ENCODE peak calls at places on chromosomes 13 and 19, in six cellular contexts. H is AG09309, V is colonic mucosa, A is upper lobe of right lung, B is left ventricle myocardium inferior, T is astrocyte of the spinal cord. X is an unnamed sample.

GRCh38 chr13:80341098-80341701 is at the start of gene SPRY2:
- DNase-seq in A (peak), T (peak), B (peak), H (peak), V (peak), X (peak)

GRCh38 chr13:41816057-41816456 is 144.9 kb downstream of the VWA8 start:
- DNase-seq in V (no peak), T (no peak), A (no peak), H (no peak), B (no peak), X (no peak)

GRCh38 chr13:33126909-33127607 is 110.8 kb downstream of the KL start:
- DNase-seq in H (no peak), T (no peak), V (no peak), A (no peak), B (peak), X (no peak)

GRCh38 chr13:85265296-85265695 is 533.9 kb downstream of the SLITRK6 start:
- DNase-seq in B (no peak), H (no peak), T (no peak), V (no peak), A (no peak), X (no peak)

GRCh38 chr19:4861147-4861546 is 6.3 kb downstream of the PLIN3 start:
- DNase-seq in H (no peak), T (no peak), B (no peak), A (no peak), V (peak), X (no peak)

GRCh38 chr19:5058456-5059190 is 89.7 kb downstream of the KDM4B start:
- DNase-seq in B (no peak), H (no peak), T (peak), A (no peak), V (no peak), X (no peak)

GRCh38 chr19:41734585-41734984 is 20.7 kb upstream of the CEACAM6 start:
- DNase-seq in A (no peak), H (no peak), V (peak), B (no peak), T (no peak), X (no peak)

GRCh38 chr13:97018029-97018819 is 23.9 kb upstream of the OXGR1 start:
- DNase-seq in T (peak), H (peak), V (peak), B (no peak), A (no peak), X (no peak)

GRCh38 chr13:110254751-110255553 is 52.0 kb downstream of the COL4A1 start:
- DNase-seq in T (no peak), H (no peak), V (peak), B (no peak), A (no peak), X (no peak)

GRCh38 chr19:2628597-2628996 is 73.9 kb downstream of the GNG7 start:
- DNase-seq in B (no peak), A (no peak), T (no peak), H (no peak), V (no peak), X (no peak)

GRCh38 chr13:47426126-47426849 is 529.4 kb upstream of the HTR2A start:
- DNase-seq in B (peak), H (no peak), V (peak), A (no peak), T (peak), X (peak)

GRCh38 chr19:27974082-27974513 is 1238.9 kb downstream of the UQCRFS1 start:
- DNase-seq in B (no peak), A (no peak), H (no peak), V (peak), T (peak), X (no peak)

GRCh38 chr19:5827891-5828660 is 11.4 kb downstream of the FUT6 start:
- DNase-seq in T (peak), A (peak), H (peak), V (peak), B (peak), X (peak)

GRCh38 chr13:41613471-41613870 is 156.1 kb downstream of the RGCC start:
- DNase-seq in A (no peak), T (no peak), H (no peak), B (no peak), V (no peak), X (no peak)

GRCh38 chr13:74246398-74246975 is 112.3 kb upstream of the KLF12 start:
- DNase-seq in B (peak), A (no peak), V (no peak), T (peak), H (no peak), X (no peak)

GRCh38 chr19:33667141-33667540 is 45.4 kb downstream of the CHST8 start:
- DNase-seq in V (no peak), T (no peak), A (no peak), B (no peak), H (no peak), X (no peak)

GRCh38 chr13:100989424-100989823 is 314.8 kb upstream of the TMTC4 start:
- DNase-seq in T (no peak), H (no peak), B (no peak), V (no peak), A (no peak), X (no peak)

GRCh38 chr19:4518345-4519171 is at the start of gene PLIN4:
- DNase-seq in V (no peak), H (no peak), T (no peak), A (no peak), B (peak), X (no peak)

GRCh38 chr19:14127176-14127575 is 9.2 kb downstream of the ASF1B start:
- DNase-seq in H (no peak), B (no peak), T (no peak), A (no peak), V (no peak), X (no peak)

GRCh38 chr19:39850892-39851291 is 4.7 kb upstream of the FBL start:
- DNase-seq in V (no peak), B (no peak), A (no peak), H (no peak), T (no peak), X (no peak)

GRCh38 chr13:110109910-110110309 is 197.0 kb downstream of the COL4A1 start:
- DNase-seq in T (peak), H (peak), A (no peak), V (peak), B (peak), X (peak)

GRCh38 chr19:1717200-1717969 is 35.9 kb upstream of the ONECUT3 start:
- DNase-seq in T (no peak), A (no peak), H (no peak), B (no peak), V (no peak), X (no peak)

GRCh38 chr13:32639502-32640105 is 53.4 kb downstream of the PDS5B start:
- DNase-seq in H (peak), T (peak), V (peak), A (no peak), B (no peak), X (peak)

GRCh38 chr19:10760268-10760944 is 42.5 kb downstream of the DNM2 start:
- DNase-seq in A (no peak), T (peak), H (no peak), B (no peak), V (no peak), X (no peak)

GRCh38 chr13:98474292-98474691 is 102.6 kb downstream of the STK24 start:
- DNase-seq in B (no peak), V (no peak), T (no peak), A (no peak), H (no peak), X (no peak)

GRCh38 chr13:45658586-45659235 is 43.2 kb upstream of the ERICH6B start:
- DNase-seq in B (no peak), H (peak), V (no peak), T (peak), A (no peak), X (peak)

GRCh38 chr13:38496956-38497355 is 147.3 kb downstream of the UFM1 start:
- DNase-seq in B (no peak), A (no peak), T (no peak), H (no peak), V (no peak), X (no peak)

GRCh38 chr13:73422973-73423372 is 364.2 kb downstream of the KLF5 start:
- DNase-seq in V (no peak), A (no peak), B (no peak), H (no peak), T (no peak), X (no peak)

GRCh38 chr19:11420429-11420893 is 1.3 kb upstream of the RGL3 start:
- DNase-seq in B (peak), H (no peak), V (peak), T (no peak), A (no peak), X (no peak)

GRCh38 chr19:58386166-58386575 is 898 bp upstream of the RPS5 start:
- DNase-seq in T (no peak), V (no peak), B (no peak), A (no peak), H (no peak), X (no peak)

GRCh38 chr19:1138121-1138520 is 34.3 kb downstream of the GPX4 start:
- DNase-seq in H (no peak), V (no peak), A (no peak), T (no peak), B (no peak), X (no peak)

GRCh38 chr19:28705008-28705407 is 507.9 kb downstream of the UQCRFS1 start:
- DNase-seq in B (no peak), V (no peak), H (peak), A (no peak), T (peak), X (peak)

GRCh38 chr19:2047449-2048103 is 3.5 kb downstream of the MKNK2 start:
- DNase-seq in H (no peak), V (peak), A (peak), T (no peak), B (no peak), X (no peak)

GRCh38 chr19:369876-370275 is 25.3 kb upstream of the MIER2 start:
- DNase-seq in B (no peak), T (no peak), V (no peak), H (no peak), A (no peak), X (no peak)

DNA sequence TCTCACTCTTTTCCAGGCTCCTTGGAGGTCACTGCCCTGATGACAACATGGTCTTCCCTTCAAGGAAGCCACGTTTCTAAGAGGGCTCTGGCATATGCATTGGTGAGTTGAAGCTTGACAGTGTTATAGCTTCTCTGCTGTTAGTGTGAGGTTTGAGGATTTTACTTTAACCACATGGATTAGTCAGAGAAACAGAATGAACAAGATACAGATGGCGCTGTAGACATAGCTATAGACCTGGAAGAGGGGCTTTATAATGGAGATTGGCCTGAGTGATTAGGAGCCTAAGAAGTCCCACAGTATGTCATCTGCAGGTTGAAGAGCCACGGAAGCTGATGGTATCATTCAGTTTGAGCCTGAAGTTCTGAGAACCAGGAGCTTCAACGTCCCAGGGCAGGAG is 18.4 kb upstream of the URI1 start:
- DNase-seq in A (no peak), H (no peak), T (no peak), B (no peak), V (no peak), X (no peak)
- TF ChIP-seq CTCF in A (no peak), H (no peak), T (no peak), B (no peak), V (no peak), X (no peak)

GRCh38 chr13:19725320-19725719 is 57.4 kb downstream of the PSPC1 start:
- DNase-seq in H (no peak), B (no peak), T (no peak), A (no peak), V (no peak), X (no peak)
- H3K4me3 ChIP-seq in H (no peak), B (no peak), T (no peak), A (no peak), V (no peak), X (no peak)

DNA sequence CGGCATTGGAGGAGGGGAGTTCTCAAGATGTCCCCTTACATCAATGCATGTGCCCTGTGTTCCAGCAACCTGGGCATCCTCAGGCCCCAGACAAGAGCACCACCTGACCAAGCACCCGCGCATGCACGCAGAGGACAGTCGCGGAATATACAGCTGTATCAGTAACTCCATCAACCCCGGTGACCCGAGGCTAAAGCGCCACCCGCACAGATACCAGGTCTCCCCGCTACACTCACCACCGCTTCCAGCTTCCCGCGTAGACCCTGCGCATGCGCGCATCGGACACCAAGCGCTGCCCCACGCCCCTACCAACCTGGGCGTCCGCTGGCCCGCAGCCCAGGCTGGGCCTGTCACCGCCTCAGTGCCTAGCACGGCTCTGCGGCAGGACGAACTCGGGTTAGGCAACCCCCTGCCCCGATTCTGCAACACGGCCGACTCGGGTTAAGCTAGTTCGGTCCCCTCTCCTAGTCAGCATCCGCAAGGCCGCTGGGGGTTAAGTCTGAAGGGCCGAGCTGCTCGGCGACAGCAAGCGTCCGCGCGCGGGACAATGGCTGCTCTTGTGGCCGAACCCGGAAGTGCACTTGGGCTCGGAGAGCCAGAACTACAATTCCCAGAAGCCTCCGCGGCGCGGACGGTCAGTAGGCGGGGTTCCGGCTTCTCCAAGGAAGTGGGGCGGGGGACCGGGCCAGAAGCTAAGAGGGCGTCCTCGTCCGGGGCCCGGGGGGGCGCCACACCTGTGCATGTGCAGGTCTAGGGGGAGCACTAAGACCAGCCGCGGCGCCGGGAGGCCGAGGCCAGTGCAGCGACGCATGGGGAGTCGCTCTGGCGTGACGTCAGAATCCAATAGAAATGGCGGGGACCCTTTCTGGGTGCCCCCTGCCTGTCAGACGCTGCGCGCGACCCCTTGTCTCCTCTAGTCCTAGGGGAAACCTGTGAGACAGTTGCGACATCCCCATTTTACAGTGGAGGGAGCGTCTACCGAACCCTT is at the start of gene ZNF180:
- DNase-seq in B (peak), T (peak), A (peak), V (peak), H (peak), X (peak)
- TF ChIP-seq CTCF in B (peak), T (peak), A (peak), V (peak), H (peak), X (peak)

DNA sequence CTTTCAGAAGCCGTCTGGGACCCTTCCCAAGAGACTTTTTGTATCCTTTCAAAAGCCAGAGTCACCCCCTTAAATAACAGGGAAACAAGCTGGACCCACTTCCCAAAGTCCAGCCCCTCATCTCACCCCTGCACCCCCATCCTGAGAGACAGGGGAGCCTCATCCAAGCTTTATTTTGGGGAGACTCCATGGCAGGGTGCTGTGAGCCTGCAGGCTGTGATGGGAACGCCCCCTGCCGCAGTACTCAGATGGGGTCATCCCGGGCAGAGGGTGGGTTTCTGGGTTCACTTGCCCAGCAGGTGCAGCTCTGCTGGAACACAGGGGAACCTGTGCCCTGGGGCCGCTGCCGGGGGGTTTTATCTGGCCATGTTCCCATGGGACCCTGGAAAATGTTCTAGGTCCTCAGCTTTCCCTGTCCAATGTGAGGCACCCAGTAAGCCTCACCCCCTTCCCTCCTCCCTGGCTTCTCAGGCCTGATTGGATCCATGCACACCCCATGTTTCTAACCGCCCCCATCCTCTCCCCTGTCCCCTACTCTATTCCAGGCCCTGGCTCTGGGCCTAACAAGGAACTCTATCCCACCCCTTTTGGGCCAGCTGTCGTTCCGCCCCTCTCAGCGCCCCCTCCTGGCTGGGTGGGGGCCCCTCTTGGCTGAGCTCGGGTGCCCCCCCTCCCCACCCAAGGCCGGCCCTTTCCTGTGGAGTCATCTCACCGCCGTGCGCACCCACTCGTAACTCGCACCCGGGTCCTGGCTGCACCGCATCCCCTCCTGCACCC is 1.0 kb downstream of the HIF3A start:
- DNase-seq in H (no peak), B (peak), V (peak), A (peak), T (peak), X (no peak)
- H3K4me3 ChIP-seq in H (no peak), B (peak), V (peak), A (peak), T (peak), X (no peak)

DNA sequence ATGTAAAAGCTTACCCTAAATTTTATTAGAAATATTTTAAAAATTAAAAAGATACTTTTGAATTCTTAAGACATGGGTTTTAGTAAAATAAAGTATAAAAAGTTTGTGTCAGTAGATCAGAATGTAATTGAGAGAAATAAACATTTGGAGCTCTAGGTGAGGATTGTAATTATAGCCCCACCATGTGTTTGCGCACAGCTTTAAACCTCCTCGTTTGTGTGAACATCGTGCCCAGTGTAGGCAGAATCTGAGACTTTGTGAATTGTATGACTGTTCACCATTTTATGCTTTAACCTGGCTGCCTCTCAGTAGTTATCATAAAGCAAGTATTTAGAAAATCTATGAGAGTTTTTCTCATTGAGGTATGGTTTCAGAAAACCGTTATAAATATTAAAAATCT is 29.1 kb downstream of the CUL4A start:
- DNase-seq in A (no peak), H (no peak), V (no peak), T (no peak), B (no peak), X (no peak)
- TF ChIP-seq CTCF in A (no peak), H (no peak), V (no peak), T (no peak), B (no peak), X (no peak)

GRCh38 chr19:35144259-35144599 is 1.2 kb downstream of the FXYD7 start:
- DNase-seq in T (no peak), V (no peak), A (no peak), H (no peak), B (no peak), X (no peak)

GRCh38 chr19:35141627-35142401 is 1.2 kb upstream of the FXYD7 start:
- DNase-seq in B (no peak), A (no peak), V (no peak), H (no peak), T (no peak), X (no peak)

GRCh38 chr19:35143231-35143715 is at the start of gene FXYD7:
- DNase-seq in V (no peak), T (no peak), H (no peak), B (no peak), A (no peak), X (no peak)

GRCh38 chr19:35143818-35144217 is 763 bp downstream of the FXYD7 start:
- DNase-seq in H (no peak), A (no peak), T (no peak), V (no peak), B (no peak), X (no peak)

GRCh38 chr19:35142531-35143230 is 374 bp upstream of the FXYD7 start:
- DNase-seq in H (no peak), B (peak), T (no peak), A (peak), V (peak), X (no peak)
- H3K4me3 ChIP-seq in H (no peak), B (peak), T (no peak), A (peak), V (no peak), X (peak)

DNA sequence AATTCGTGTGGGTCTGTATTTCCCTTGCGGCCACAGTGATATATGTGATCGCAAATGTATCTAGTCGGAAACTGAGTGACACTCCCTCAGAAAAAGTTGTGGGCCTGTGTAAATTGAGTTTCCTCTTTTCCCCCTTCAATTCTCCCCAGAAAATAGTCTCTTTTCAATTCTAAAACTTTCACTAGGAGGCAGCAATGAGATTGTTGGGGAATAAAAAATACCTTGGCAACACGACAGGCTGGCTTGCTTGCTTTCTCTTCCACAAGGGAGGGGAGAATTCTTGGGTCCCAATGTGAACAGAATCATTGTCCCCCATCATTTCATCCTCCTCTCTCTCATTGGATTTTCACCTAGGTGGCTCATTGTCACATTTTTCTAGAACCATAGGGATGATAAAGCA is 3.7 kb upstream of the SOX21 start:
- DNase-seq in H (no peak), A (no peak), T (peak), V (no peak), B (no peak), X (no peak)
- TF ChIP-seq CTCF in H (no peak), A (no peak), T (peak), V (no peak), B (no peak), X (no peak)